ENCODE peak calls at places on chromosome 9, in four cellular contexts. One of them, this sample, is unnamed.

GRCh38 chr9:28389411-28389810 is 816.1 kb upstream of the C9orf72 start:
- ATAC-seq in central memory CD8-positive, alpha-beta T cell: no peak
- ATAC-seq in gastroesophageal sphincter: no peak
- ATAC-seq in right cardiac atrium: no peak
- ATAC-seq in this sample: no peak

GRCh38 chr9:98944130-98945074 is 695 bp downstream of the COL15A1 start:
- ATAC-seq in central memory CD8-positive, alpha-beta T cell: no peak
- ATAC-seq in gastroesophageal sphincter: peak
- ATAC-seq in right cardiac atrium: peak
- ATAC-seq in this sample: no peak

GRCh38 chr9:19533373-19533772 is 124.6 kb downstream of the ACER2 start:
- ATAC-seq in central memory CD8-positive, alpha-beta T cell: no peak
- ATAC-seq in gastroesophageal sphincter: no peak
- ATAC-seq in right cardiac atrium: peak
- ATAC-seq in this sample: no peak

GRCh38 chr9:87606921-87607521 is 109.4 kb downstream of the DAPK1 start:
- ATAC-seq in central memory CD8-positive, alpha-beta T cell: no peak
- ATAC-seq in gastroesophageal sphincter: peak
- ATAC-seq in right cardiac atrium: no peak
- ATAC-seq in this sample: no peak

GRCh38 chr9:116072046-116072445 is 81.5 kb upstream of the PAPPA start:
- ATAC-seq in central memory CD8-positive, alpha-beta T cell: no peak
- ATAC-seq in gastroesophageal sphincter: no peak
- ATAC-seq in right cardiac atrium: no peak
- ATAC-seq in this sample: no peak

GRCh38 chr9:133830310-133830709 is 92.2 kb upstream of the SARDH start:
- ATAC-seq in central memory CD8-positive, alpha-beta T cell: no peak
- ATAC-seq in gastroesophageal sphincter: no peak
- ATAC-seq in right cardiac atrium: no peak
- ATAC-seq in this sample: no peak

GRCh38 chr9:137550958-137551655 is 572 bp upstream of the MRPL41 start:
- ATAC-seq in central memory CD8-positive, alpha-beta T cell: peak
- ATAC-seq in gastroesophageal sphincter: peak
- ATAC-seq in right cardiac atrium: peak
- ATAC-seq in this sample: peak

GRCh38 chr9:122897969-122898368 is 7.2 kb downstream of the RC3H2 start:
- ATAC-seq in central memory CD8-positive, alpha-beta T cell: no peak
- ATAC-seq in gastroesophageal sphincter: no peak
- ATAC-seq in right cardiac atrium: no peak
- ATAC-seq in this sample: no peak

GRCh38 chr9:127369428-127369827 is 27.5 kb upstream of the SLC2A8 start:
- ATAC-seq in central memory CD8-positive, alpha-beta T cell: no peak
- ATAC-seq in gastroesophageal sphincter: no peak
- ATAC-seq in right cardiac atrium: no peak
- ATAC-seq in this sample: no peak

GRCh38 chr9:110894731-110895130 is 143.5 kb downstream of the LPAR1 start:
- ATAC-seq in central memory CD8-positive, alpha-beta T cell: no peak
- ATAC-seq in gastroesophageal sphincter: peak
- ATAC-seq in right cardiac atrium: no peak
- ATAC-seq in this sample: no peak

GRCh38 chr9:127809002-127809561 is 6.4 kb downstream of the FPGS start:
- ATAC-seq in central memory CD8-positive, alpha-beta T cell: no peak
- ATAC-seq in gastroesophageal sphincter: no peak
- ATAC-seq in right cardiac atrium: no peak
- ATAC-seq in this sample: no peak

GRCh38 chr9:37309136-37309535 is 113.4 kb upstream of the GRHPR start:
- ATAC-seq in central memory CD8-positive, alpha-beta T cell: no peak
- ATAC-seq in gastroesophageal sphincter: no peak
- ATAC-seq in right cardiac atrium: no peak
- ATAC-seq in this sample: no peak

GRCh38 chr9:113492343-113493079 is 29.0 kb downstream of the RGS3 start:
- ATAC-seq in central memory CD8-positive, alpha-beta T cell: no peak
- ATAC-seq in gastroesophageal sphincter: peak
- ATAC-seq in right cardiac atrium: peak
- ATAC-seq in this sample: peak

GRCh38 chr9:119179701-119180100 is 189.5 kb downstream of the BRINP1 start:
- ATAC-seq in central memory CD8-positive, alpha-beta T cell: no peak
- ATAC-seq in gastroesophageal sphincter: no peak
- ATAC-seq in right cardiac atrium: no peak
- ATAC-seq in this sample: no peak

GRCh38 chr9:21513431-21513830 is 31.3 kb upstream of the IFNE start:
- ATAC-seq in central memory CD8-positive, alpha-beta T cell: no peak
- ATAC-seq in gastroesophageal sphincter: no peak
- ATAC-seq in right cardiac atrium: no peak
- ATAC-seq in this sample: peak

GRCh38 chr9:22114956-22115355 is 105.9 kb upstream of the CDKN2B start:
- ATAC-seq in central memory CD8-positive, alpha-beta T cell: no peak
- ATAC-seq in gastroesophageal sphincter: no peak
- ATAC-seq in right cardiac atrium: no peak
- ATAC-seq in this sample: no peak

GRCh38 chr9:108687360-108687981 is 168.3 kb downstream of the ACTL7B start:
- ATAC-seq in central memory CD8-positive, alpha-beta T cell: no peak
- ATAC-seq in gastroesophageal sphincter: no peak
- ATAC-seq in right cardiac atrium: no peak
- ATAC-seq in this sample: peak

GRCh38 chr9:14846871-14847311 is 63.3 kb downstream of the FREM1 start:
- ATAC-seq in central memory CD8-positive, alpha-beta T cell: no peak
- ATAC-seq in gastroesophageal sphincter: no peak
- ATAC-seq in right cardiac atrium: peak
- ATAC-seq in this sample: peak

GRCh38 chr9:23662320-23662719 is 163.7 kb downstream of the ELAVL2 start:
- ATAC-seq in central memory CD8-positive, alpha-beta T cell: no peak
- ATAC-seq in gastroesophageal sphincter: no peak
- ATAC-seq in right cardiac atrium: no peak
- ATAC-seq in this sample: no peak

GRCh38 chr9:123424552-123425225 is 68.7 kb downstream of the CRB2 start:
- ATAC-seq in central memory CD8-positive, alpha-beta T cell: no peak
- ATAC-seq in gastroesophageal sphincter: no peak
- ATAC-seq in right cardiac atrium: no peak
- ATAC-seq in this sample: no peak

GRCh38 chr9:95880011-95880690 is 4.7 kb downstream of the ERCC6L2 start:
- ATAC-seq in central memory CD8-positive, alpha-beta T cell: no peak
- ATAC-seq in gastroesophageal sphincter: no peak
- ATAC-seq in right cardiac atrium: no peak
- ATAC-seq in this sample: no peak